ENCODE peak calls at places on chromosomes 7 and 10, in eight cellular contexts. E is Peyer's patch, J is BJ, W is neural progenitor cell, Y is astrocyte of the spinal cord, N is mucosa of descending colon, R is heart right ventricle, T is suprapubic skin. B is an unnamed sample.

GRCh38 chr10:65570143-65571010 is 1355.5 kb upstream of the LRRTM3 start:
- DNase-seq in E (peak), J (no peak), W (peak), Y (peak), N (peak), R (peak), T (no peak), B (peak)

GRCh38 chr10:121601458-121601857 is 3.2 kb upstream of the FGFR2 start:
- DNase-seq in E (no peak), J (no peak), W (no peak), Y (no peak), N (no peak), R (no peak), T (peak), B (no peak)

GRCh38 chr10:5292196-5292735 is 72.5 kb upstream of the UCN3 start:
- DNase-seq in E (no peak), J (no peak), W (no peak), Y (no peak), N (peak), R (peak), T (no peak), B (no peak)

GRCh38 chr10:52283174-52283573 is 30.9 kb upstream of the DKK1 start:
- DNase-seq in E (no peak), J (no peak), W (no peak), Y (no peak), N (no peak), R (no peak), T (no peak), B (peak)

GRCh38 chr7:137120690-137121089 is 222.8 kb downstream of the PTN start:
- DNase-seq in E (no peak), J (peak), W (no peak), Y (no peak), N (no peak), R (no peak), T (no peak), B (peak)

GRCh38 chr10:130017010-130017630 is 53.0 kb upstream of the EBF3 start:
- DNase-seq in E (no peak), J (no peak), W (no peak), Y (no peak), N (no peak), R (peak), T (no peak), B (no peak)

GRCh38 chr10:72084094-72084459 is 4.3 kb downstream of the SPOCK2 start:
- DNase-seq in E (peak), J (no peak), W (no peak), Y (no peak), N (no peak), R (no peak), T (no peak), B (no peak)

GRCh38 chr7:112080441-112080840 is 125.8 kb downstream of the DOCK4 start:
- DNase-seq in E (no peak), J (peak), W (no peak), Y (peak), N (peak), R (no peak), T (no peak), B (peak)

GRCh38 chr10:14409856-14410458 is 79.2 kb upstream of the FRMD4A start:
- DNase-seq in E (no peak), J (no peak), W (no peak), Y (no peak), N (no peak), R (no peak), T (no peak), B (no peak)

GRCh38 chr10:79434223-79434687 is 11.2 kb downstream of the ZCCHC24 start:
- DNase-seq in E (no peak), J (no peak), W (no peak), Y (peak), N (no peak), R (no peak), T (peak), B (peak)

DNA sequence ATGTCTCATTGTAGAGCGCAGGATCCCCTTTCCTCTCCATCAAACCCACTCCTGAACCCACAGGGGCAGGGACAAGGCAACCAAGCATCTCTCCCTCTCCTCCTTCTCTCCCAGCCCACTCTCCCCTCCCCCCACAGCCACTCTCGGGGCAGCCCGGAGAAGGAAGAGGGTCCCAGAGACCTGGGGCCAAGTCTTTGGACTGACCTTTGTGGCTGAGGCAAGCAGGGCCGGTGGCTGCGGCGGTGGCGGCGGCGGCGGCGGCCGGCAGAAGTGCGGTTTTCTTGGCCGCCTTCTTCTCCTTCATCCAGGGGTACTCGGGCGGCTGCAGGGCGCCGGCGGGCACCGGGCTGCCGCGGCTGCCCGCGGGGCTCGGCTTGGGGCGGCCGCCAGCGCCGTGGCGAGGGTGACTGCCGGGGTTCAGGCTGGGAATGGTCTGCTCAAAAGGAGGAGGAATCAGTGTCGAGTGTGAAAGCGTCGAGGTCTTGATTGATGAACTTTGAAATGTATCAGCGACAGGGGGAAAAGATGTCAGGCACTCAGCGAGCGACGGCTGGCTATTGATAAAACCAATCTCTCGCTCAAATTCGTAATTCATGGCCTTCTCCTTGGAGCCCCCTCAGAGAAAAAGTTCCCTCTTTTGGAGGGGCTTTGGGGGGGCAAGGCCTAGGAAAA is 441 bp downstream of the HOXA2 start:
- DNase-seq in E (no peak), J (no peak), W (peak), Y (no peak), N (peak), R (no peak), T (no peak), B (no peak)
- H3K4me3 ChIP-seq in E (peak), J (no peak), W (no peak), Y (peak), N (no peak), R (no peak), T (peak), B (peak)

GRCh38 chr7:87219545-87220025 is at the start of gene TMEM243:
- DNase-seq in E (peak), J (no peak), W (peak), Y (peak), N (peak), R (peak), T (peak), B (peak)
- TF ChIP-seq CTCF in E (peak), J (peak), W (peak), Y (no peak), N (no peak), R (peak), T (no peak), B (peak)

GRCh38 chr7:47451851-47452205 is 130.1 kb downstream of the TNS3 start:
- DNase-seq in E (no peak), J (no peak), W (no peak), Y (peak), N (no peak), R (no peak), T (no peak), B (peak)

GRCh38 chr7:47453093-47454056 is 128.5 kb downstream of the TNS3 start:
- DNase-seq in E (peak), J (peak), W (no peak), Y (peak), N (peak), R (peak), T (peak), B (peak)

GRCh38 chr7:47454066-47454950 is 127.6 kb downstream of the TNS3 start:
- DNase-seq in E (peak), J (no peak), W (no peak), Y (no peak), N (no peak), R (no peak), T (no peak), B (no peak)

GRCh38 chr7:47452295-47452694 is 129.6 kb downstream of the TNS3 start:
- DNase-seq in E (no peak), J (no peak), W (no peak), Y (no peak), N (no peak), R (no peak), T (no peak), B (peak)

GRCh38 chr7:47452715-47453092 is 129.2 kb downstream of the TNS3 start:
- DNase-seq in E (no peak), J (no peak), W (no peak), Y (peak), N (no peak), R (no peak), T (no peak), B (no peak)
- H3K4me3 ChIP-seq in E (peak), J (peak), W (no peak), Y (peak), N (no peak), R (peak), T (peak), B (peak)

GRCh38 chr7:140646931-140647647 is 6.5 kb upstream of the DENND2A start:
- DNase-seq in E (peak), J (no peak), W (peak), Y (peak), N (peak), R (no peak), T (peak), B (no peak)
- TF ChIP-seq CTCF in E (no peak), J (peak), W (peak), Y (peak), N (no peak), R (peak), T (no peak), B (peak)

GRCh38 chr10:124357583-124357930 is 61.2 kb downstream of the OAT start:
- DNase-seq in E (no peak), J (no peak), W (no peak), Y (no peak), N (no peak), R (no peak), T (peak), B (no peak)

GRCh38 chr10:124353091-124353815 is 65.5 kb downstream of the OAT start:
- DNase-seq in E (peak), J (no peak), W (no peak), Y (no peak), N (no peak), R (no peak), T (peak), B (no peak)

GRCh38 chr10:124353896-124354295 is 64.8 kb downstream of the OAT start:
- DNase-seq in E (no peak), J (no peak), W (peak), Y (no peak), N (no peak), R (no peak), T (no peak), B (no peak)

GRCh38 chr10:124356706-124357582 is 61.8 kb downstream of the OAT start:
- DNase-seq in E (no peak), J (no peak), W (no peak), Y (no peak), N (no peak), R (no peak), T (peak), B (no peak)

GRCh38 chr10:124354411-124355382 is 64.0 kb downstream of the OAT start:
- DNase-seq in E (peak), J (peak), W (peak), Y (peak), N (peak), R (peak), T (no peak), B (peak)
- H3K4me3 ChIP-seq in E (peak), J (peak), W (no peak), Y (peak), N (no peak), R (peak), T (peak), B (peak)

DNA sequence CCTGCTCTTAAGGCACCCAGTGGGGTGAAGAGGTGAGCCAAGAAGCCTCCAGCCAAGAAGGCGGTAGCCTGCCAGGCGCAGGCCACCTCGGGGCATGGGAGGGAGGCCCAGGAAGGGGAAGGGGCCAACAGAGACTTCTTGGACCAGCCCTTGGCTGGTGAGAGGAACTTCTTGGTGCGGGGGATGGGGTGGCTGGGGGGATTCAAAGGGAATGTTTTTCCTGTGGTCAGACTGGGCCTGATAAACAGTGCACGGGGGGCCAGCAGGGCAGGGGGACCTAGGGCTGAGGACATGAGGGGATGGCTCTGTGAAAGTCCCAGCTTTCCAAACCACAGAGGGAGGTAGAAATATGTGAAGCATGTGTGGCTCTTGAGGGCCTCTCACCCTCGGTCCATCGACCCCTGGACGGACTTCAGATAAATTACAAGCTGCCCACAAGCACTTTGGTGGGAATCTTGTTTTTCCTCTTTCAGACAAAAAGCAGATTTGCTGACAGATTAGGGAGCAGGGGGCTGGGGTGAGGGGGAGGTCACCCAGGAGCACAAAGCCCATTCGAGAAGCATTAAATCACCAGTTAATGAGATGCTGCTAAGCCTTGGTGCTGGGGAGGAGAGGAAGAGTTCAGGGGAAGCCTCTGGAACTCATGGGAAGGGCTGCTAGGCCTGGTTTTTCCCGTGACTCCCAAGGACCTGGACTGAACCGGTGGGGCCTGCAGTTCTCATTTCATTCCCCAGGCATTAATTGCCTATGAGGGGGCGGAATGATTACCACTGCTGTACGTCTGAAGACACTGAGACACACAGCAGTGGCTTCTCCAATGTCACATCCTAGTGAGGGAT is 11.3 kb downstream of the CRYGN start:
- DNase-seq in E (no peak), J (peak), W (peak), Y (peak), N (no peak), R (no peak), T (no peak), B (peak)
- TF ChIP-seq CTCF in E (no peak), J (no peak), W (no peak), Y (no peak), N (no peak), R (no peak), T (no peak), B (no peak)

B was measured in AG10803.